ENCODE peak calls at places on chromosome 21, in ten cellular contexts. One of them, this sample, is unnamed.

GRCh38 chr21:35575280-35575915 is 484.9 kb downstream of the SETD4 start:
- DNase-seq in activated T-helper 1 cell treated with Interleukin-2 at 50 U/mL for 16 hours: no peak
- DNase-seq in EH: peak
- DNase-seq in NCI-H1105: no peak
- DNase-seq in activated CD4-positive, alpha-beta T cell treated with anti-CD3 and anti-CD28 coated beads, Interleukin-2, amount 50 U/mL, for 1 hour: no peak
- DNase-seq in right cardiac atrium: no peak
- DNase-seq in kidney: no peak
- DNase-seq in AG08396: peak
- DNase-seq in stimulated activated CD8-positive, alpha-beta memory T cell treated with anti-CD3 and anti-CD28 coated beads, Interleukin-4, amount 100 ng/mL, for 24 hours: no peak
- DNase-seq in stimulated activated CD4-positive, alpha-beta T cell treated with anti-CD3 and anti-CD28 coated beads, Interleukin-1b, Interleukin-23, amount 100 ng/mL, for 24 hours: no peak
- DNase-seq in this sample: no peak

GRCh38 chr21:34128124-34128523 is 54.7 kb downstream of the MRPS6 start:
- DNase-seq in activated T-helper 1 cell treated with Interleukin-2 at 50 U/mL for 16 hours: no peak
- DNase-seq in EH: no peak
- DNase-seq in NCI-H1105: no peak
- DNase-seq in activated CD4-positive, alpha-beta T cell treated with anti-CD3 and anti-CD28 coated beads, Interleukin-2, amount 50 U/mL, for 1 hour: no peak
- DNase-seq in right cardiac atrium: no peak
- DNase-seq in kidney: no peak
- DNase-seq in AG08396: no peak
- DNase-seq in stimulated activated CD8-positive, alpha-beta memory T cell treated with anti-CD3 and anti-CD28 coated beads, Interleukin-4, amount 100 ng/mL, for 24 hours: no peak
- DNase-seq in stimulated activated CD4-positive, alpha-beta T cell treated with anti-CD3 and anti-CD28 coated beads, Interleukin-1b, Interleukin-23, amount 100 ng/mL, for 24 hours: no peak
- DNase-seq in this sample: no peak

GRCh38 chr21:33850985-33851384 is 64.6 kb downstream of the ATP5PO start:
- DNase-seq in activated T-helper 1 cell treated with Interleukin-2 at 50 U/mL for 16 hours: no peak
- DNase-seq in EH: no peak
- DNase-seq in NCI-H1105: no peak
- DNase-seq in activated CD4-positive, alpha-beta T cell treated with anti-CD3 and anti-CD28 coated beads, Interleukin-2, amount 50 U/mL, for 1 hour: no peak
- DNase-seq in right cardiac atrium: no peak
- DNase-seq in kidney: no peak
- DNase-seq in AG08396: no peak
- DNase-seq in stimulated activated CD8-positive, alpha-beta memory T cell treated with anti-CD3 and anti-CD28 coated beads, Interleukin-4, amount 100 ng/mL, for 24 hours: no peak
- DNase-seq in stimulated activated CD4-positive, alpha-beta T cell treated with anti-CD3 and anti-CD28 coated beads, Interleukin-1b, Interleukin-23, amount 100 ng/mL, for 24 hours: no peak
- DNase-seq in this sample: no peak

GRCh38 chr21:45225041-45225740 is 62.5 kb downstream of the POFUT2 start:
- DNase-seq in activated T-helper 1 cell treated with Interleukin-2 at 50 U/mL for 16 hours: no peak
- DNase-seq in EH: no peak
- DNase-seq in NCI-H1105: no peak
- DNase-seq in activated CD4-positive, alpha-beta T cell treated with anti-CD3 and anti-CD28 coated beads, Interleukin-2, amount 50 U/mL, for 1 hour: no peak
- DNase-seq in right cardiac atrium: no peak
- DNase-seq in kidney: no peak
- DNase-seq in AG08396: no peak
- DNase-seq in stimulated activated CD8-positive, alpha-beta memory T cell treated with anti-CD3 and anti-CD28 coated beads, Interleukin-4, amount 100 ng/mL, for 24 hours: no peak
- DNase-seq in stimulated activated CD4-positive, alpha-beta T cell treated with anti-CD3 and anti-CD28 coated beads, Interleukin-1b, Interleukin-23, amount 100 ng/mL, for 24 hours: no peak
- DNase-seq in this sample: no peak

GRCh38 chr21:45981641-45982255 is at the start of gene COL6A1:
- DNase-seq in activated T-helper 1 cell treated with Interleukin-2 at 50 U/mL for 16 hours: no peak
- DNase-seq in EH: peak
- DNase-seq in NCI-H1105: peak
- DNase-seq in activated CD4-positive, alpha-beta T cell treated with anti-CD3 and anti-CD28 coated beads, Interleukin-2, amount 50 U/mL, for 1 hour: no peak
- DNase-seq in right cardiac atrium: peak
- DNase-seq in kidney: peak
- DNase-seq in AG08396: peak
- DNase-seq in stimulated activated CD8-positive, alpha-beta memory T cell treated with anti-CD3 and anti-CD28 coated beads, Interleukin-4, amount 100 ng/mL, for 24 hours: no peak
- DNase-seq in stimulated activated CD4-positive, alpha-beta T cell treated with anti-CD3 and anti-CD28 coated beads, Interleukin-1b, Interleukin-23, amount 100 ng/mL, for 24 hours: no peak
- DNase-seq in this sample: no peak

GRCh38 chr21:44742418-44743153 is 31.2 kb upstream of the TSPEAR start:
- DNase-seq in activated T-helper 1 cell treated with Interleukin-2 at 50 U/mL for 16 hours: no peak
- DNase-seq in EH: peak
- DNase-seq in NCI-H1105: peak
- DNase-seq in activated CD4-positive, alpha-beta T cell treated with anti-CD3 and anti-CD28 coated beads, Interleukin-2, amount 50 U/mL, for 1 hour: no peak
- DNase-seq in right cardiac atrium: no peak
- DNase-seq in kidney: no peak
- DNase-seq in AG08396: no peak
- DNase-seq in stimulated activated CD8-positive, alpha-beta memory T cell treated with anti-CD3 and anti-CD28 coated beads, Interleukin-4, amount 100 ng/mL, for 24 hours: no peak
- DNase-seq in stimulated activated CD4-positive, alpha-beta T cell treated with anti-CD3 and anti-CD28 coated beads, Interleukin-1b, Interleukin-23, amount 100 ng/mL, for 24 hours: no peak
- DNase-seq in this sample: peak

GRCh38 chr21:10511116-10511515 is 10.3 kb upstream of the TPTE start:
- DNase-seq in activated T-helper 1 cell treated with Interleukin-2 at 50 U/mL for 16 hours: no peak
- DNase-seq in EH: no peak
- DNase-seq in NCI-H1105: no peak
- DNase-seq in activated CD4-positive, alpha-beta T cell treated with anti-CD3 and anti-CD28 coated beads, Interleukin-2, amount 50 U/mL, for 1 hour: no peak
- DNase-seq in right cardiac atrium: no peak
- DNase-seq in kidney: no peak
- DNase-seq in AG08396: no peak
- DNase-seq in stimulated activated CD8-positive, alpha-beta memory T cell treated with anti-CD3 and anti-CD28 coated beads, Interleukin-4, amount 100 ng/mL, for 24 hours: no peak
- DNase-seq in stimulated activated CD4-positive, alpha-beta T cell treated with anti-CD3 and anti-CD28 coated beads, Interleukin-1b, Interleukin-23, amount 100 ng/mL, for 24 hours: no peak
- DNase-seq in this sample: no peak

GRCh38 chr21:16572032-16572431 is 842.2 kb downstream of the USP25 start:
- DNase-seq in activated T-helper 1 cell treated with Interleukin-2 at 50 U/mL for 16 hours: no peak
- DNase-seq in EH: peak
- DNase-seq in NCI-H1105: no peak
- DNase-seq in activated CD4-positive, alpha-beta T cell treated with anti-CD3 and anti-CD28 coated beads, Interleukin-2, amount 50 U/mL, for 1 hour: no peak
- DNase-seq in right cardiac atrium: no peak
- DNase-seq in kidney: no peak
- DNase-seq in AG08396: no peak
- DNase-seq in stimulated activated CD8-positive, alpha-beta memory T cell treated with anti-CD3 and anti-CD28 coated beads, Interleukin-4, amount 100 ng/mL, for 24 hours: no peak
- DNase-seq in stimulated activated CD4-positive, alpha-beta T cell treated with anti-CD3 and anti-CD28 coated beads, Interleukin-1b, Interleukin-23, amount 100 ng/mL, for 24 hours: no peak
- DNase-seq in this sample: no peak